ENCODE peak calls at places on chromosomes 11 and 22, in nine cellular contexts. One of them, this sample, is unnamed.

GRCh38 chr11:101466352-101466751 is 117.5 kb downstream of the TRPC6 start:
- DNase-seq in GM12864: no peak
- DNase-seq in dorsolateral prefrontal cortex: no peak
- DNase-seq in mucosa of descending colon: no peak
- DNase-seq in epithelial cell of proximal tubule: no peak
- DNase-seq in uterus: no peak
- DNase-seq in fibroblast of lung: no peak
- DNase-seq in lower lobe of right lung: no peak
- DNase-seq in HL-60: no peak
- DNase-seq in this sample: no peak

GRCh38 chr22:36465232-36466021 is 16.0 kb downstream of the TXN2 start:
- DNase-seq in GM12864: no peak
- DNase-seq in dorsolateral prefrontal cortex: peak
- DNase-seq in mucosa of descending colon: peak
- DNase-seq in epithelial cell of proximal tubule: peak
- DNase-seq in uterus: peak
- DNase-seq in fibroblast of lung: peak
- DNase-seq in lower lobe of right lung: peak
- DNase-seq in HL-60: no peak
- DNase-seq in this sample: peak

GRCh38 chr11:42407379-42407778 is 904.4 kb upstream of the API5 start:
- DNase-seq in GM12864: no peak
- DNase-seq in dorsolateral prefrontal cortex: peak
- DNase-seq in mucosa of descending colon: no peak
- DNase-seq in epithelial cell of proximal tubule: no peak
- DNase-seq in uterus: no peak
- DNase-seq in fibroblast of lung: no peak
- DNase-seq in lower lobe of right lung: no peak
- DNase-seq in HL-60: no peak
- DNase-seq in this sample: no peak

GRCh38 chr11:125070699-125071254 is 7.7 kb downstream of the SLC37A2 start:
- DNase-seq in GM12864: peak
- DNase-seq in dorsolateral prefrontal cortex: no peak
- DNase-seq in mucosa of descending colon: peak
- DNase-seq in epithelial cell of proximal tubule: peak
- DNase-seq in uterus: peak
- DNase-seq in fibroblast of lung: peak
- DNase-seq in lower lobe of right lung: peak
- DNase-seq in HL-60: peak
- DNase-seq in this sample: peak

GRCh38 chr11:22244986-22245592 is 52.2 kb downstream of the ANO5 start:
- DNase-seq in GM12864: peak
- DNase-seq in dorsolateral prefrontal cortex: peak
- DNase-seq in mucosa of descending colon: no peak
- DNase-seq in epithelial cell of proximal tubule: peak
- DNase-seq in uterus: no peak
- DNase-seq in fibroblast of lung: peak
- DNase-seq in lower lobe of right lung: peak
- DNase-seq in HL-60: peak
- DNase-seq in this sample: peak

GRCh38 chr22:37552560-37553163 is 7.6 kb upstream of the CDC42EP1 start:
- DNase-seq in GM12864: no peak
- DNase-seq in dorsolateral prefrontal cortex: no peak
- DNase-seq in mucosa of descending colon: no peak
- DNase-seq in epithelial cell of proximal tubule: no peak
- DNase-seq in uterus: no peak
- DNase-seq in fibroblast of lung: peak
- DNase-seq in lower lobe of right lung: no peak
- DNase-seq in HL-60: no peak
- DNase-seq in this sample: peak

GRCh38 chr11:100808904-100809491 is 121.9 kb downstream of the ARHGAP42 start:
- DNase-seq in GM12864: no peak
- DNase-seq in dorsolateral prefrontal cortex: no peak
- DNase-seq in mucosa of descending colon: no peak
- DNase-seq in epithelial cell of proximal tubule: no peak
- DNase-seq in uterus: no peak
- DNase-seq in fibroblast of lung: peak
- DNase-seq in lower lobe of right lung: no peak
- DNase-seq in HL-60: no peak
- DNase-seq in this sample: peak

GRCh38 chr11:65003282-65003681 is 6.5 kb upstream of the BATF2 start:
- DNase-seq in GM12864: no peak
- DNase-seq in dorsolateral prefrontal cortex: no peak
- DNase-seq in mucosa of descending colon: peak
- DNase-seq in epithelial cell of proximal tubule: no peak
- DNase-seq in uterus: no peak
- DNase-seq in fibroblast of lung: peak
- DNase-seq in lower lobe of right lung: no peak
- DNase-seq in HL-60: no peak
- DNase-seq in this sample: peak

GRCh38 chr22:24494535-24495364 is at the start of gene UPB1:
- DNase-seq in GM12864: no peak
- DNase-seq in dorsolateral prefrontal cortex: no peak
- DNase-seq in mucosa of descending colon: no peak
- DNase-seq in epithelial cell of proximal tubule: no peak
- DNase-seq in uterus: no peak
- DNase-seq in fibroblast of lung: no peak
- DNase-seq in lower lobe of right lung: no peak
- DNase-seq in HL-60: no peak
- DNase-seq in this sample: no peak

GRCh38 chr11:86916330-86916729 is 38.9 kb downstream of the FZD4 start:
- DNase-seq in GM12864: no peak
- DNase-seq in dorsolateral prefrontal cortex: no peak
- DNase-seq in mucosa of descending colon: no peak
- DNase-seq in epithelial cell of proximal tubule: no peak
- DNase-seq in uterus: no peak
- DNase-seq in fibroblast of lung: peak
- DNase-seq in lower lobe of right lung: no peak
- DNase-seq in HL-60: no peak
- DNase-seq in this sample: peak

GRCh38 chr11:32435947-32436750 is 810 bp upstream of the WT1 start:
- DNase-seq in GM12864: no peak
- DNase-seq in dorsolateral prefrontal cortex: no peak
- DNase-seq in mucosa of descending colon: no peak
- DNase-seq in epithelial cell of proximal tubule: no peak
- DNase-seq in uterus: peak
- DNase-seq in fibroblast of lung: no peak
- DNase-seq in lower lobe of right lung: no peak
- DNase-seq in HL-60: peak
- DNase-seq in this sample: peak

GRCh38 chr11:118172356-118172755 is 4.1 kb downstream of the SCN2B start:
- DNase-seq in GM12864: no peak
- DNase-seq in dorsolateral prefrontal cortex: no peak
- DNase-seq in mucosa of descending colon: no peak
- DNase-seq in epithelial cell of proximal tubule: no peak
- DNase-seq in uterus: no peak
- DNase-seq in fibroblast of lung: no peak
- DNase-seq in lower lobe of right lung: no peak
- DNase-seq in HL-60: no peak
- DNase-seq in this sample: no peak

GRCh38 chr22:49305215-49305965 is 522.3 kb downstream of the BRD1 start:
- DNase-seq in GM12864: no peak
- DNase-seq in dorsolateral prefrontal cortex: peak
- DNase-seq in mucosa of descending colon: peak
- DNase-seq in epithelial cell of proximal tubule: no peak
- DNase-seq in uterus: peak
- DNase-seq in fibroblast of lung: no peak
- DNase-seq in lower lobe of right lung: peak
- DNase-seq in HL-60: peak
- DNase-seq in this sample: no peak

GRCh38 chr11:119520966-119521365 is 98.0 kb upstream of the THY1 start:
- DNase-seq in GM12864: no peak
- DNase-seq in dorsolateral prefrontal cortex: no peak
- DNase-seq in mucosa of descending colon: no peak
- DNase-seq in epithelial cell of proximal tubule: no peak
- DNase-seq in uterus: no peak
- DNase-seq in fibroblast of lung: no peak
- DNase-seq in lower lobe of right lung: no peak
- DNase-seq in HL-60: no peak
- DNase-seq in this sample: no peak

GRCh38 chr22:30562391-30562790 is 12.1 kb downstream of the GAL3ST1 start:
- DNase-seq in GM12864: no peak
- DNase-seq in dorsolateral prefrontal cortex: no peak
- DNase-seq in mucosa of descending colon: no peak
- DNase-seq in epithelial cell of proximal tubule: peak
- DNase-seq in uterus: no peak
- DNase-seq in fibroblast of lung: no peak
- DNase-seq in lower lobe of right lung: no peak
- DNase-seq in HL-60: no peak
- DNase-seq in this sample: no peak

DNA sequence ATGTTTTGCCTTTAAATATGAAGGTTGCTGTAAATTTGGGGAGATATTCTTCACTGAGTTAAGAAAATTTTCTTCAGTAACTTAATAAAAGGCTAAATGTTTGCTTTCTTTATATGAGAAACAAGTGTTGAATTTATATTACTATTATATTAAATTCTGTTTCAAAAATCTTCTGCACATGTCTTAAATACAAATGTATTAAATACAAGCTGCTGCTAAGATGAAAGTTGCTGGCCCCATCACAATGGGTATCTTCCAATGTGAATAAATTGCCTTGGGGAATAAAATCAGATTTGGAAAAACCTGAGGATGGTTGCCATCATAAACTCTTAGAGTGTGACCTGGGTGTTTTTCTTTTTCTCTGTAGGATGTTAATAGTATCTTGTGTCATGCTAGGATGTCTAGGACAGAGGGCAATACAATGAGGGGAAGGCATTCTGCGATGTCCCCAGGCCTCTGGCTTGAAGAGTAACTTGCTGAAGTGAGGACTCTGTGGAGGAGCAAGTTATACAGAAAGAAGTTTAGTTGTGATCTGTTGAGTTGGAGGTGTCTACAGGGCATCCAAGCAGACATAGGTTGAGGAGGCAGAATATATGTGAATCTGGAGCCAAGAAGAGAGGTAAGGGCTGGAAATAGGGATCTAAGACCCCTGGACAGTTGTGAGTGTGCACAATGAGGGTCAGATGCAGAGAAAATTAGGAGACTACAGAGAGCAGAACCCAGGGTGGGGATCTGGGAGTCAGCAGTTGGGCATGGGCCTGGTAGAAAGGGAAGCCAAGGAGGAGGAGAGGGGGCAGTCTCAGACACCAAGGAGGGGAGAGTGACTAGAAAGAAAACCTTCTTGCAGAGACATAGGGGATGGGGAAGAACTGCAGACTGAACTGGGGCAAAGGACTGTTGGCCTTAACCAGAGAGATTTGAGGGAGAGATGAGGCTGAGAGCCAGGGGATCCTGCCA is 4.8 kb downstream of the IGLL5 start:
- DNase-seq in GM12864: no peak
- DNase-seq in dorsolateral prefrontal cortex: no peak
- DNase-seq in mucosa of descending colon: no peak
- DNase-seq in epithelial cell of proximal tubule: no peak
- DNase-seq in uterus: no peak
- DNase-seq in fibroblast of lung: no peak
- DNase-seq in lower lobe of right lung: no peak
- DNase-seq in HL-60: no peak
- DNase-seq in this sample: no peak
- H3K4me3 ChIP-seq in GM12864: peak
- H3K4me3 ChIP-seq in dorsolateral prefrontal cortex: no peak
- H3K4me3 ChIP-seq in mucosa of descending colon: no peak
- H3K4me3 ChIP-seq in epithelial cell of proximal tubule: no peak
- H3K4me3 ChIP-seq in uterus: no peak
- H3K4me3 ChIP-seq in fibroblast of lung: no peak
- H3K4me3 ChIP-seq in lower lobe of right lung: no peak
- H3K4me3 ChIP-seq in HL-60: no peak
- H3K4me3 ChIP-seq in this sample: no peak

DNA sequence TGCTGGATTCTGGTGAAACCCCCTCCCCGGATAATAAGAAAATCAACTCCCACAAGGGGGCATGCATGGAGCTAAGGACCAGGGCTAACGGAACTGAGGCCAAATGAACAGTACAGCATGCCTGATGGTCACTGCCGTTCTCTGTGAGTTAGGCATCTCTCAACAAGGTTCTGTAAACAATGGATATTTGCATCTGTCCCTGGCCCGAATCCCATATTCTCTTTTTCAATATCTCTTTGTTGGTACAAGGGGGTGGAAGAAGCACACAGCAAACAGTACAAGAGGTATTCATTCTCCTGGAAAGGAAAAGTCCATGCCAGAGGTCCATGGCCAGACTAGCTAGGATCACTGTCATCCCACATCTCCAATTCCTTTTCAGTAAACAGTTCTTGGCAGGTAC is 32.2 kb upstream of the APOA1 start:
- DNase-seq in GM12864: no peak
- DNase-seq in dorsolateral prefrontal cortex: no peak
- DNase-seq in mucosa of descending colon: no peak
- DNase-seq in epithelial cell of proximal tubule: no peak
- DNase-seq in uterus: no peak
- DNase-seq in fibroblast of lung: no peak
- DNase-seq in lower lobe of right lung: no peak
- DNase-seq in HL-60: no peak
- DNase-seq in this sample: no peak
- TF ChIP-seq CTCF in GM12864: no peak
- TF ChIP-seq CTCF in dorsolateral prefrontal cortex: no peak
- TF ChIP-seq CTCF in mucosa of descending colon: no peak
- TF ChIP-seq CTCF in epithelial cell of proximal tubule: no peak
- TF ChIP-seq CTCF in uterus: no peak
- TF ChIP-seq CTCF in fibroblast of lung: no peak
- TF ChIP-seq CTCF in lower lobe of right lung: no peak
- TF ChIP-seq CTCF in HL-60: no peak
- TF ChIP-seq CTCF in this sample: no peak

DNA sequence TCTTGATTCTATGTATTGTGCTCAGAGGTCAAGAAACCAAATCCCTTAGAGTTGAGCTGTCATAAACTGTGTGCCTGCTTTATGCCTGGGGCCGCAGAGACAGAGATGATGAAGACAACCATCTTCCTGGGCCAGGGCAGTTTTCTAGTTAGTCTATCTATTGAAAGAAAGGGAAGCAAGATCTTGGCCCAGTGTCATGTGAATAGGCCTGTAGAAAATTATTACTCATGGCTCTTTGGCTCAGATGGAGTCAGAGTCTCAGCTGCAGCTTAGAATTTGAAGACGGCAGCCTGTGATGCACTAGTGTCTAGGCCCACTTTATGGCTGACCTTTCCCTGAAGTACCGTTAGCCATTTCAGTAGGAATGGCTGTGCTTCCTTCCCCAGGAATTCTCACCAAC is 112.0 kb downstream of the DBX1 start:
- DNase-seq in GM12864: no peak
- DNase-seq in dorsolateral prefrontal cortex: no peak
- DNase-seq in mucosa of descending colon: no peak
- DNase-seq in epithelial cell of proximal tubule: no peak
- DNase-seq in uterus: peak
- DNase-seq in fibroblast of lung: no peak
- DNase-seq in lower lobe of right lung: no peak
- DNase-seq in HL-60: no peak
- DNase-seq in this sample: peak
- H3K4me3 ChIP-seq in GM12864: no peak
- H3K4me3 ChIP-seq in dorsolateral prefrontal cortex: no peak
- H3K4me3 ChIP-seq in mucosa of descending colon: no peak
- H3K4me3 ChIP-seq in epithelial cell of proximal tubule: no peak
- H3K4me3 ChIP-seq in uterus: no peak
- H3K4me3 ChIP-seq in fibroblast of lung: no peak
- H3K4me3 ChIP-seq in lower lobe of right lung: no peak
- H3K4me3 ChIP-seq in HL-60: no peak
- H3K4me3 ChIP-seq in this sample: no peak

DNA sequence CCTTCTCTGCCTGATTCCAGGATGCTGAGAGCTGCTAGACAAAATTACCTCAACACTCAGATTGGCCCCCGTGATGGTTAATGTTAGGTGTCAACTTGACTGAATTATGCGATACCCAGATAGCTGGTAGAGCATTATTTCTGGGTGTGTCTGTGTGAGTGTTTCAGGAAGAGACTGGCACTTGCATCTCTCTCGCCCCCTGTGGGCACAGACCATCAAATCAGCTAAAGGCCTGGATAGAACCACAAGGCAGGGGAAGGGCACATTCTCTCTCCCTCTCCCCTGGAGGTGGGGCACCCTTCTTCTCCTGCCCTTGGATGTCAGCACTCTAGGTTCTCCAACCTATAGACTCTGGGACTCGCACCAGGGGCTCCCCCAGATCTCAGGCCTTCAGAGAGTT is 79.7 kb downstream of the KIRREL3 start:
- DNase-seq in GM12864: no peak
- DNase-seq in dorsolateral prefrontal cortex: no peak
- DNase-seq in mucosa of descending colon: no peak
- DNase-seq in epithelial cell of proximal tubule: no peak
- DNase-seq in uterus: no peak
- DNase-seq in fibroblast of lung: no peak
- DNase-seq in lower lobe of right lung: no peak
- DNase-seq in HL-60: no peak
- DNase-seq in this sample: no peak
- TF ChIP-seq CTCF in GM12864: no peak
- TF ChIP-seq CTCF in dorsolateral prefrontal cortex: no peak
- TF ChIP-seq CTCF in mucosa of descending colon: no peak
- TF ChIP-seq CTCF in epithelial cell of proximal tubule: peak
- TF ChIP-seq CTCF in uterus: no peak
- TF ChIP-seq CTCF in fibroblast of lung: no peak
- TF ChIP-seq CTCF in lower lobe of right lung: no peak
- TF ChIP-seq CTCF in HL-60: no peak
- TF ChIP-seq CTCF in this sample: no peak

This sample was measured in fibroblast of the aortic adventitia.